ENCODE peak calls at places on chromosomes 13 and 19, in ten cellular contexts. K, Q, M, S, N, Y, R, B, J and P are unnamed samples.

GRCh38 chr13:91126806-91127205 is 220.7 kb upstream of the MIR17HG start:
- DNase-seq in S (no peak), Q (no peak), Y (no peak), B (no peak), N (no peak), M (no peak), R (peak; percentile 37), K (no peak), J (no peak), P (no peak)

GRCh38 chr13:43061496-43062280 is 38.3 kb downstream of the DNAJC15 start:
- DNase-seq in M (no peak), Q (no peak), N (no peak), J (no peak), B (no peak), Y (no peak), S (no peak), R (no peak), K (no peak), P (no peak)

GRCh38 chr13:113402471-113403254 is 38.7 kb upstream of the GRTP1 start:
- DNase-seq in R (no peak), K (no peak), Y (no peak), J (no peak), M (no peak), B (peak; percentile 7), Q (no peak), S (peak; percentile 37), N (no peak), P (no peak)

GRCh38 chr19:16371540-16371986 is 46.9 kb downstream of the KLF2 start:
- DNase-seq in J (no peak), Y (peak; percentile 85), R (no peak), K (no peak), M (no peak), N (no peak), Q (no peak), B (no peak), S (no peak), P (no peak)

GRCh38 chr19:3062165-3063105 is at the start of gene TLE5:
- DNase-seq in J (peak; percentile 86), M (no peak), B (no peak), Q (peak; percentile 61), Y (peak; percentile 70), R (peak; percentile 67), K (no peak), N (peak; percentile 26), S (peak; percentile 78), P (no peak)

GRCh38 chr19:33463194-33463593 is 58.4 kb downstream of the PEPD start:
- DNase-seq in B (peak; percentile 2), R (no peak), K (no peak), M (no peak), S (peak; percentile 29), Q (no peak), Y (no peak), J (no peak), N (no peak), P (no peak)

GRCh38 chr19:41206926-41207750 is 11.9 kb upstream of the AXL start:
- DNase-seq in M (no peak), Y (peak; percentile 43), B (peak; percentile 90), S (no peak), N (no peak), Q (peak; percentile 60), R (peak; percentile 23), J (no peak), K (no peak), P (peak; percentile 74)

GRCh38 chr19:38433268-38433733 is at the start of gene RYR1:
- DNase-seq in N (peak; percentile 10), S (peak; percentile 72), Q (peak; percentile 99), Y (peak; percentile 47), R (peak; percentile 42), B (no peak), K (no peak), J (peak; percentile 50), M (peak; percentile 53), P (peak; percentile 9)

GRCh38 chr19:50003810-50004419 is 21.3 kb downstream of the VRK3 start:
- DNase-seq in K (no peak), J (peak; percentile 40), R (peak; percentile 96), Y (no peak), N (peak; percentile 96), Q (no peak), B (no peak), S (no peak), M (peak; percentile 19), P (peak; percentile 80)

GRCh38 chr13:26132756-26133155 is 80.9 kb upstream of the SHISA2 start:
- DNase-seq in B (no peak), Y (no peak), J (no peak), Q (peak; percentile 46), M (no peak), R (peak; percentile 27), S (no peak), K (no peak), N (peak; percentile 43), P (peak; percentile 6)

GRCh38 chr13:93118081-93118615 is 108.5 kb upstream of the GPC6 start:
- DNase-seq in M (no peak), Y (no peak), J (no peak), S (no peak), K (no peak), N (no peak), Q (no peak), B (no peak), R (peak; percentile 9), P (no peak)

GRCh38 chr19:46722421-46723022 is 5.6 kb upstream of the PRKD2 start:
- DNase-seq in R (no peak), Y (no peak), B (no peak), J (no peak), Q (no peak), N (no peak), S (no peak), K (no peak), M (no peak), P (no peak)

GRCh38 chr13:43411741-43412140 is 375.0 kb downstream of the ENOX1 start:
- DNase-seq in R (no peak), S (peak; percentile 60), N (no peak), B (no peak), J (no peak), Q (no peak), Y (no peak), M (no peak), K (no peak), P (no peak)

GRCh38 chr13:36347826-36348225 is 1.6 kb upstream of the SPART start:
- DNase-seq in K (no peak), R (no peak), Q (no peak), Y (no peak), M (no peak), N (no peak), J (no peak), S (no peak), B (no peak), P (no peak)

GRCh38 chr19:290539-291521 is at the start of gene PLPP2:
- DNase-seq in J (peak; percentile 64), B (no peak), Y (peak; percentile 65), N (peak; percentile 17), S (peak; percentile 86), K (no peak), Q (peak; percentile 96), R (peak; percentile 38), M (peak; percentile 94), P (no peak)

GRCh38 chr19:294819-295686 is 3.9 kb upstream of the PLPP2 start:
- DNase-seq in M (no peak), Q (peak; percentile 81), N (peak; percentile 50), K (no peak), B (no peak), S (peak; percentile 66), Y (peak; percentile 42), R (peak; percentile 32), J (peak; percentile 69), P (peak; percentile 10)

DNA sequence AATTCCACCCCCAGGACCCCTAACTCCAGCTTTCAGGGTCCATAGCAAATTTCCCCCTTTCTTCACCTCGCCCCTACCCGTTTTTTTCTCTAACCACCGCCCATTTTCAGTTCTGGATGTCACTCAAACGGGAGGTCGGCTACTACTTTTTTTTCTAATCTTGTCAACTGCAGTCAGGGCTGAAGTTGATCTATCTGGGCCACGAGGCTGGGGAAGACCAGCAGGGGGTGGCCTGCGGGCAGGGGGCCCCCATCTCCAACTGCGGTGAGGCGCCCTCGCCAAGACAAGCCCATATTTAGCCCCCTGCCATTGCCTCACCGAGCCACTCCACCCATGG is 748 bp downstream of the LHFPL6 start:
- DNase-seq in Y (no peak), K (no peak), N (no peak), B (no peak), J (no peak), S (no peak), Q (no peak), M (no peak), R (no peak), P (peak; percentile 11)
- TF ChIP-seq CTCF in Y (no peak), K (no peak), N (no peak), B (no peak), J (no peak), S (no peak), Q (no peak), M (no peak), R (no peak), P (no peak)

DNA sequence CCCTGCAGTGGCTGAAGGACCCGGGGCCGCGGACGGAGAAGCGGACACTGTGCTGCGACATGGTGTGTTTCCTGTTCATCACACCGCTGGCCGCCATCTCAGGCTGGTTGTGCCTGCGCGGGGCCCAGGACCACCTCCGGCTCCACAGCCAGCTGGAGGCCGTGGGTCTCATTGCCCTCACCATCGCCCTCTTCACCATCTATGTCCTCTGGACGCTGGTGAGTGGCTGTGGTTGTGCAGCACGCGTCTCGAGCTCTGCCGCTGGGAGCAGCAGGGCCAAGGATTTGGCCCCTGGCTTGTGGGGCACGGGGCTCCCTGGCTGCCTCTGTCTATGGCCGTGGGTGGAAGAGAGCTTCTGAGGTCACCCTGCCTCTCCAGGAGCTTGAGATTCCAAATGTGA is 14.1 kb upstream of the HNRNPM start:
- DNase-seq in N (no peak), S (no peak), Y (no peak), J (no peak), M (no peak), B (no peak), R (no peak), Q (no peak), K (no peak), P (no peak)
- H3K4me3 ChIP-seq in N (no peak overlapping the region), S (no peak overlapping the region), Y (no peak overlapping the region), J (no peak overlapping the region), M (no peak overlapping the region), B (no peak overlapping the region), R (no peak overlapping the region), Q (no peak overlapping the region), K (no peak overlapping the region), P (no peak overlapping the region)

GRCh38 chr19:19475845-19476828 is 39.2 kb downstream of the TSSK6 start:
- DNase-seq in Q (peak; percentile 82), B (no peak), Y (no peak), K (no peak), S (no peak), J (no peak), M (no peak), R (peak; percentile 42), N (peak; percentile 61), P (no peak)
- TF ChIP-seq CTCF in Q (peak; percentile 59), B (no peak), Y (no peak), K (peak; percentile 30), S (peak; percentile 25), J (peak; percentile 37), M (peak; percentile 14), R (peak; percentile 49), N (peak; percentile 75), P (peak; percentile 52)

DNA sequence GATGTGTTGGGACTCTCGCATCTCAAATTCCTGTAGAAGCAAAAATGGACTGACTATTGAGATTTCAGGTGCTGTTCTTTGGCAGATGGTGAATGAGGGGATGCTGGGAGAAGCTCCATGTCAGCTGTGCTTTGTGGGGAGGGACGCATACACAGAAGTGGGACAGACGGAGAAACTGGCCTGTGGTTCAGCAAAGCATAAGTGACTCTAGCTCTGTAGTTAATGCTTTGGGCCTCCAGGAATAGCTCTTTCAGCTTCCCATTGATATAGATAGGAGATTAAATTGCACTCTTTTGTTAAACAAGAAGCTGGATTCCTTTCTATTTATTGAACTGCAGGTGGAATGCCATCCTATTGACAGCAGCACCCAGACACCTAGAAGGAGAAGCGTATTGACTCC is 194.6 kb upstream of the RNF113B start:
- DNase-seq in J (no peak), K (peak; percentile 31), R (no peak), N (no peak), M (no peak), Q (no peak), B (no peak), Y (no peak), S (no peak), P (no peak)
- H3K4me3 ChIP-seq in J (no peak overlapping the region), K (no peak overlapping the region), R (no peak overlapping the region), N (no peak overlapping the region), M (no peak overlapping the region), Q (no peak overlapping the region), B (no peak overlapping the region), Y (no peak overlapping the region), S (no peak overlapping the region), P (no peak overlapping the region)